ENCODE peak calls at places on chromosome 7, in four cellular contexts. V is upper lobe of right lung, J is WERI-Rb-1, U is AG04450. R is an unnamed sample.

GRCh38 chr7:52017802-52018679 is 701.4 kb upstream of the COBL start:
- DNase-seq in V (no peak), J (peak; percentile 56), U (no peak), R (no peak)

GRCh38 chr7:109868215-109868614 is 1222.7 kb upstream of the LRRN3 start:
- DNase-seq in U (no peak), V (no peak), J (no peak), R (no peak)

GRCh38 chr7:95901006-95901405 is 128.7 kb downstream of the DYNC1I1 start:
- DNase-seq in J (no peak), U (no peak), V (no peak), R (no peak)

GRCh38 chr7:40815512-40815911 is 680.7 kb downstream of the SUGCT start:
- DNase-seq in V (no peak), U (peak; percentile 30), J (no peak), R (no peak)

GRCh38 chr7:134804351-134804750 is 24.9 kb downstream of the CALD1 start:
- DNase-seq in U (no peak), J (no peak), V (no peak), R (no peak)

GRCh38 chr7:153091477-153091876 is 331.9 kb downstream of the ACTR3B start:
- DNase-seq in U (no peak), J (no peak), V (no peak), R (no peak)

GRCh38 chr7:108146070-108146842 is 16.1 kb upstream of the LAMB4 start:
- DNase-seq in U (peak; percentile 80), J (peak; percentile 79), V (no peak), R (no peak)

GRCh38 chr7:47335557-47336177 is 246.2 kb downstream of the TNS3 start:
- DNase-seq in U (no peak), V (no peak), J (no peak), R (peak; percentile 47)

GRCh38 chr7:2572101-2572842 is 13.5 kb downstream of the IQCE start:
- DNase-seq in J (no peak), V (no peak), U (no peak), R (no peak)

GRCh38 chr7:131370523-131370968 is 42.9 kb downstream of the MKLN1 start:
- DNase-seq in J (no peak), U (no peak), V (no peak), R (no peak)

GRCh38 chr7:40996330-40996729 is 706.6 kb downstream of the INHBA start:
- DNase-seq in U (no peak), V (no peak), J (no peak), R (no peak)

GRCh38 chr7:143043391-143043790 is 8.8 kb upstream of the OR6V1 start:
- DNase-seq in V (no peak), U (no peak), J (no peak), R (no peak)

GRCh38 chr7:42982604-42983115 is 50.5 kb downstream of the MRPL32 start:
- DNase-seq in V (no peak), J (no peak), U (no peak), R (no peak)

GRCh38 chr7:35969055-35969454 is 168.2 kb downstream of the SEPTIN7 start:
- DNase-seq in U (no peak), V (no peak), J (no peak), R (no peak)

GRCh38 chr7:74311305-74311744 is 22.1 kb downstream of the CLIP2 start:
- DNase-seq in V (no peak), U (no peak), J (no peak), R (no peak)

GRCh38 chr7:74051629-74052410 is 23.8 kb downstream of the ELN start:
- DNase-seq in V (peak; percentile 70), U (no peak), J (peak; percentile 47), R (no peak)

GRCh38 chr7:139875821-139876241 is 46.8 kb downstream of the TBXAS1 start:
- DNase-seq in V (peak; percentile 73), U (no peak), J (no peak), R (peak; percentile 64)

GRCh38 chr7:145655666-145656065 is 460.9 kb upstream of the CNTNAP2 start:
- DNase-seq in V (no peak), J (no peak), U (no peak), R (no peak)

GRCh38 chr7:65409363-65409762 is 35.7 kb downstream of the ZNF92 start:
- DNase-seq in J (no peak), U (no peak), V (no peak), R (no peak)

GRCh38 chr7:51226042-51226755 is 90.4 kb downstream of the COBL start:
- DNase-seq in U (no peak), J (no peak), V (no peak), R (peak; percentile 29)

GRCh38 chr7:36391436-36392198 is 2.0 kb downstream of the ANLN start:
- DNase-seq in U (no peak), J (no peak), V (no peak), R (no peak)

GRCh38 chr7:20249924-20250323 is 32.7 kb upstream of the MACC1 start:
- DNase-seq in V (no peak), U (no peak), J (no peak), R (no peak)

GRCh38 chr7:51082096-51082840 is 234.3 kb downstream of the COBL start:
- DNase-seq in U (no peak), J (no peak), V (no peak), R (no peak)

GRCh38 chr7:94781236-94781635 is 125.3 kb upstream of the SGCE start:
- DNase-seq in J (no peak), V (no peak), U (no peak), R (no peak)

GRCh38 chr7:91288208-91288824 is 24.1 kb downstream of the FZD1 start:
- DNase-seq in U (no peak), J (peak; percentile 64), V (no peak), R (no peak)

GRCh38 chr7:38907066-38907465 is 1.9 kb downstream of the VPS41 start:
- DNase-seq in J (no peak), U (no peak), V (no peak), R (no peak)

GRCh38 chr7:148527717-148528168 is 62.8 kb upstream of the C7orf33 start:
- DNase-seq in U (no peak), J (peak; percentile 90), V (peak; percentile 79), R (no peak)

GRCh38 chr7:17010637-17011300 is 129.0 kb upstream of the AGR3 start:
- DNase-seq in U (no peak), V (no peak), J (no peak), R (no peak)

GRCh38 chr7:38411404-38411803 is 138.0 kb upstream of the TARP start:
- DNase-seq in V (no peak), U (no peak), J (peak; percentile 47), R (no peak)

GRCh38 chr7:65812281-65812680 is 60.6 kb upstream of the VKORC1L1 start:
- DNase-seq in J (no peak), U (no peak), V (no peak), R (no peak)

GRCh38 chr7:123502216-123502615 is 32.2 kb downstream of the IQUB start:
- DNase-seq in J (no peak), U (no peak), V (no peak), R (no peak)

GRCh38 chr7:28674359-28674782 is 262.1 kb downstream of the CREB5 start:
- DNase-seq in U (no peak), J (no peak), V (no peak), R (no peak)

GRCh38 chr7:96695581-96695980 is 14.1 kb downstream of the SEM1 start:
- DNase-seq in U (no peak), V (no peak), J (no peak), R (no peak)

GRCh38 chr7:139702313-139702731 is 75.5 kb downstream of the HIPK2 start:
- DNase-seq in U (no peak), J (no peak), V (no peak), R (no peak)

GRCh38 chr7:35971133-35971995 is 170.5 kb downstream of the SEPTIN7 start:
- DNase-seq in V (no peak), J (no peak), U (no peak), R (no peak)

GRCh38 chr7:17774248-17774647 is 166.0 kb downstream of the SNX13 start:
- DNase-seq in U (peak; percentile 26), J (no peak), V (no peak), R (no peak)

GRCh38 chr7:132933076-132933466 is 148.8 kb downstream of the CHCHD3 start:
- DNase-seq in V (no peak), J (no peak), U (no peak), R (no peak)

GRCh38 chr7:134028853-134029252 is 98.3 kb upstream of the LRGUK start:
- DNase-seq in J (no peak), V (no peak), U (no peak), R (no peak)

DNA sequence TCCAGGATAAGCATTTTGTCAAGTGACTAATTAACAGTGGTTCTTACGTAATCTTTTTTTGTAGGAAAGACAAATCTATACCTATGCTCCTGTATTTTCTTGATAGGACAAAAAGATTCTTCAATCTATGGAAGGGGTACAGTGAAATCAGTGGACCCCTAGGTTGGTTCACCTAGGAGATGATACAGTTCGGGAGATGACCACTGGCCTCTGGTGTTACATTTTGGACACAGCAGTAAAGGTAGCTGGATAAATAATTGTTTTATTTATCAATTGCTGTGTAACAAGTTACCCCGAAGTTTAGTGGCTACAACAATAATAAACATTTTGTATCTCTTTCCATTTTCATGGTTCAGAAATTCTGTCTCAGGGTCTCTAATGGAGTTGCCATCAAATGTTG is 288.2 kb upstream of the MAGI2 start:
- DNase-seq in V (no peak), U (no peak), J (no peak), R (no peak)
- TF ChIP-seq CTCF in V (no peak), U (peak; percentile 31), J (peak; percentile 17), R (no peak)

DNA sequence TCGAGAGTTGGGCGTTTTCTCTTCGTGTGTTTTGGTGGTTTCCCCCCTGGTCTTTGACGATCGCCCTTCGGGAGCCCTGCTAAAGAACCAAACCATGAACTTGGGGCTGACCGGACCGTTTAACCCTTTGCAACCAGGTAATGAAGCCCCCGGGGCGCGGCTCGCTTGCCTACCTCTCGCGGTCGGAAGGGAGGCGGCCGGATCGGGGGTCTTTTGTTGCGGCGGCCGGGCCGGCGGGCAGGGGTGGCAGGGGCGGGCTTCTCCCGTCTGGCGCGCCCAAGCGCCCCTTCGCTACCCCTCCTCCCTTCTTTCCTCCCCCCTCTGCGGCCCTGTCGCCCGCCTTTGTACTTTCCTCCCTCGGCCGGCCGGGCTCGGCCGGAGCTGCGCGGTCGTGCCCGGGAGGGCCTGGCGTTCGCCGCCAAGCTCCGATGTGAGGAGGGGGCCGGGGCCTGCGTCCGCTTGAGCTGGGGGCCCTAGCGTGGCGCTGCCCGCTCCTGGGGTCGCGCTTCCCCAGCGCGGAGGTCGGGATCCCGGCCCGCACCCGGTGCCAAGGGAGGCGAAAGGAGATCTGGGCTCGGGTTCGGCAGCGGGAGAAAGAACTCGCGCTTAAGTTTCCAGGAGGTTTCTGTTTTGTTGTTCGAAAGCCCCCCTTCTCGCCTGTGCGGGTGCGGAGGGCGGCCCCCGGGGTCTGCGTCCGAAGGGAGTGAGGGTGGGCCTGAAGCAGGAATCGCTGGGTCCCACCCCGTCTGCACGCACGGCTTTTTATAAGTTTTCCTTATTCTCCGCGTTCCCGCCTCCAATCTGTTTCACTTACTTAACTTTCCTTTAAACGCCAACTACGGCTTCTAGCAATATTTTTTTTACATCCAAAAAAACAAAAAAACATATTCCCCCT is 436.8 kb upstream of the GALNT17 start:
- DNase-seq in J (peak; percentile 18), U (no peak), V (peak; percentile 69), R (no peak)
- H3K27ac ChIP-seq in J (peak overlapping the region; percentile 84), U (peak overlapping the region; percentile 42), V (peak overlapping the region; percentile 79), R (peak overlapping the region; percentile 96)

GRCh38 chr7:7257899-7258692 is 75.8 kb downstream of the C1GALT1 start:
- DNase-seq in V (no peak), J (no peak), U (no peak), R (no peak)
- H3K4me3 ChIP-seq in V (peak overlapping the region; percentile 43), J (no peak overlapping the region), U (no peak overlapping the region), R (no peak overlapping the region)

DNA sequence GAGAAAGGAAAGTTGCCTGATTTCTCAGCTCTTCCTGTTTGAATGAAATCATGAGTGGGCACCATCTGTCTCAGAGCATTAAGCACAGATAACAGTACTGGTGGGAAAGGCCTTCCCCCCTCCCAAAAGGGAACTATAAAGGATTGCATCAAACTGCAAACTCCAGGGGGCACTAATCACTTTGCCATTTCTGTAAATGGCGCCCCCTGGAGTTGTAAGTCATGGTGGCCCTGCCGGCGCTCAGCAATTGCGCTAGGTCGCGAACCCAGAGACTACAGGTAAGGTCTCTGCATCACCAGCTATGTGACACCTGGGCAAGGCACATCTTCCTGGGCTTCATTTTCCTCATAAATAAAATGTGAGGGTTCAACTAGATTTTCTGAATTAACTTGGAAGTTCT is 11.1 kb downstream of the LRRC4 start:
- DNase-seq in U (no peak), V (no peak), J (peak; percentile 52), R (no peak)
- TF ChIP-seq CTCF in U (peak; percentile 36), V (peak; percentile 20), J (peak; percentile 67), R (no peak)

R was measured in coronary artery.